ENCODE peak calls at places on chromosomes 12 and 14, in four cellular contexts. B is HepG2, K is sigmoid colon, D is adrenal gland. W is an unnamed sample.

GRCh38 chr12:75207338-75208083 is 2.1 kb downstream of the KCNC2 start:
- DNase-seq in B (no peak), K (no peak), D (no peak), W (peak)

GRCh38 chr14:67623114-67623513 is 3.4 kb downstream of the ARG2 start:
- DNase-seq in B (peak), K (no peak), D (no peak), W (no peak)

GRCh38 chr14:77344597-77344996 is 23.8 kb downstream of the GSTZ1 start:
- DNase-seq in B (no peak), K (no peak), D (no peak), W (no peak)

GRCh38 chr12:34397591-34398365 is 375.5 kb downstream of the ALG10 start:
- DNase-seq in B (no peak), K (peak), D (peak), W (peak)

GRCh38 chr12:27571463-27571862 is 47.5 kb downstream of the PPFIBP1 start:
- DNase-seq in B (no peak), K (no peak), D (no peak), W (no peak)

GRCh38 chr14:51006781-51007211 is 62.5 kb upstream of the PYGL start:
- DNase-seq in B (no peak), K (peak), D (peak), W (no peak)

GRCh38 chr14:101110729-101111619 is 207.5 kb upstream of the RTL1 start:
- DNase-seq in B (no peak), K (peak), D (peak), W (peak)

GRCh38 chr12:3523058-3523457 is 32.1 kb downstream of the PRMT8 start:
- DNase-seq in B (no peak), K (no peak), D (no peak), W (no peak)

GRCh38 chr12:89357297-89357730 is 5.0 kb upstream of the DUSP6 start:
- DNase-seq in B (peak), K (no peak), D (no peak), W (no peak)

GRCh38 chr14:101025131-101025530 is 121.6 kb upstream of the RTL1 start:
- DNase-seq in B (no peak), K (peak), D (peak), W (peak)

GRCh38 chr12:58316926-58317325 is 375.6 kb downstream of the ATP23 start:
- DNase-seq in B (no peak), K (no peak), D (no peak), W (no peak)

GRCh38 chr12:113474635-113475436 is 3.2 kb upstream of the LHX5 start:
- DNase-seq in B (no peak), K (no peak), D (no peak), W (no peak)

GRCh38 chr12:3622021-3622731 is 130.7 kb downstream of the CRACR2A start:
- DNase-seq in B (no peak), K (no peak), D (no peak), W (no peak)

DNA sequence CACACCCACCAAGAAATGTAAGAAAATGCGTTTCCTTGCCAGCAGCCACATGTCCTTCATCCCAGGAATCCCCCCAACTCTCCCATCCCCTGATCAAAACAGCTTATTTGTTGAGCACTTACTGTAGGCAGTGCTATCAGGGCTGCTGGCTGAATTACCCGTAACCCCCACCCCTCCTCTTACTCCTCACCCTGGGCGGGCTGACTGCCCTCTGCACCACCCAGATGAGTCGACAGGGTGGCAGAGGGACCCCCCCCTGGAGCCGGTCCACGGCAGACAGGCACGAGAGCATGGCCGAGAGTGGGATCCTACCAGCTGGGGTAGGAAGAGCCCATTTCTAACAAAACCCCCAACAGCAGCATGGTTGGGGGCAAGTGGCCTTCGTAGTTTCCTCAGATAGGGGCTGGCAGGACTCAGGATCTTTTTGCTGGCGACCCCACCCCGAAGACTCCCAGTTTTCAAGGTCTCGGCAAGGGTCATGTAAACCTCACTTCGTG is 1.1 kb upstream of the RHOF start:
- DNase-seq in B (no peak), K (peak), D (peak), W (peak)
- TF ChIP-seq POLR2A in B (peak), K (no peak), D (no peak), W (no peak)

DNA sequence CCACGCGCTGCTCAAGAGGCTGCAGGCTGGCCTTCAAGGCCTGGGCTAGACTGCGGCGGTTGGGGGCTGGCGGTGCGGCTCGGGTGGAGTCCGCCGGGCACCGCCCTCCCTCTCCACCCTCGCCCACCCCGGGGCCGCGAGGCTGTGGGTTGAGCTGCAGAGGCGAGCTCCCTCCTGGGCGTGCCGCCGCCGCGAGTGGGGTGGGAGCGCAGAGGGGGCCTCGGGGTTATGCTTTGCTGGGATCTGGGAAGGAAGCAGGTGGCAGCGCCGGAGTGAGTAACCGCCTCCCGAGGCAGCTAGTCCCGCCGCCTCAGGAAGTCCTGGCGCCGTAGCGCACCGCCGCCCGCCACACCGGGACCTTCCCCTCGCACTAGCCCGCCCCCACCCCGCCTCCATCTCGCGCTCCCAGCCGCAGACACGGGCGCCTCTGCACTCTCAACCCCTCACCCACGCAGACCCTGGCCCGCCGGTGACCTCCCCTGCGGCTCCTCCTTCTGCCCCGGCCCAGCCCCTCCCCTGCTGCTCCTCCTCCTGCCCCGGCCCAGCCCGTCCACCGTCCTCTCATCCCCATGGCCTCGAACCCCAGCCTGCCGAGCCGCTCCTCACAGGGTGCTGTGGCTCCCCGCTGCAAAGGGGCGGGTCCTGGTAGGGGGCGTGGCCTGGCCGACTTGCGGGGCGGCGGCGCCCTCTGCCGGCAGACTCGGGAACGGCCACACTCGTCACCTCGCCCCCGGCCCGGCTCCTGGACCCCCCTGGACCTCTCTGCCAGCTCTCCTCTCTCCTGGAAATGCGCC is 16.6 kb downstream of the TAMALIN start:
- DNase-seq in B (peak), K (peak), D (peak), W (peak)
- TF ChIP-seq POLR2A in B (no peak), K (no peak), D (no peak), W (peak)

DNA sequence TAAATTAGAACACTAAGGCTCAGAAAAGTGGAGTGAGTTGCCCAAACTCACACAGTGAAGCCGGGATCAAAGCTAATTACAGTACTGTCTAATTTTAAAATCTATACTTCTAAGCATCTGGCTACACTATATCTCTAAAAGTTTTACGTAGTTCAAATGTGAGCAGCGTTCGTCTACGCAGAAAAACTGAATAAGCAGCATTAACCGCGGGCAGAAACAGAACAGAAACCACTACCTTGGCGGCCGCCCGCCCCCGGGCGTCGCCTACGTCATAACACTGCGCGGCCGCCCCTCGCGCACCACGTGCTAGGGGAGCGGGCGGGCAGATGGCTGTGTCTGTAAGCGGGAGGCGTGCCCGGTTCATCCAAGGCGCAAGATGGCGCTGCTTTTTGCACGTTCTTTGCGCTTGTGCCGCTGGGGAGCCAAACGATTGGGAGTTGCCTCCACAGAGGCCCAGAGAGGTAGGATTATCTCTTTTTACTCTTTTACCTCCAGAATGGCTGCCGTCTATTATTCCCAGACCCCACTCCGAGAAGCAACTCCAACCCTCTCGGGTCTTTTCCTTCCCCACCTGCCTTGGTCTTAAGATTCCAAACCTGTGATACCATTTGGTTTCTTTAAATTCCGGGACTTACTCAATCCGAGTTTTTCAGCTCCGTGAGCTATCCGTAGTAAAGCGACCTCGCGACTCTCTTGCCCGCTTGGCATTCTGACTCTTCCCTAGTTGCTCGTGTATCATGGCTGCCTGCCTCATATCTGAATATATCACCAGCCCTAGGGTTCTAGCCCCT is at the start of gene SPRYD4:
- DNase-seq in B (peak), K (peak), D (peak), W (peak)
- TF ChIP-seq POLR2A in B (peak), K (peak), D (peak), W (peak)

GRCh38 chr12:93802293-93802692 is 125.1 kb downstream of the CRADD start:
- DNase-seq in B (no peak), K (no peak), D (no peak), W (no peak)
- TF ChIP-seq POLR2A in B (no peak), K (no peak), D (no peak), W (no peak)

GRCh38 chr12:94149781-94150482 is 1.6 kb downstream of the PLXNC1 start:
- DNase-seq in B (no peak), K (peak), D (no peak), W (no peak)

GRCh38 chr12:94147377-94147990 is 893 bp upstream of the PLXNC1 start:
- DNase-seq in B (no peak), K (no peak), D (no peak), W (no peak)

GRCh38 chr12:94147991-94148840 is at the start of gene PLXNC1:
- DNase-seq in B (no peak), K (no peak), D (peak), W (peak)

GRCh38 chr12:94150483-94151225 is 2.3 kb downstream of the PLXNC1 start:
- DNase-seq in B (no peak), K (no peak), D (no peak), W (peak)

DNA sequence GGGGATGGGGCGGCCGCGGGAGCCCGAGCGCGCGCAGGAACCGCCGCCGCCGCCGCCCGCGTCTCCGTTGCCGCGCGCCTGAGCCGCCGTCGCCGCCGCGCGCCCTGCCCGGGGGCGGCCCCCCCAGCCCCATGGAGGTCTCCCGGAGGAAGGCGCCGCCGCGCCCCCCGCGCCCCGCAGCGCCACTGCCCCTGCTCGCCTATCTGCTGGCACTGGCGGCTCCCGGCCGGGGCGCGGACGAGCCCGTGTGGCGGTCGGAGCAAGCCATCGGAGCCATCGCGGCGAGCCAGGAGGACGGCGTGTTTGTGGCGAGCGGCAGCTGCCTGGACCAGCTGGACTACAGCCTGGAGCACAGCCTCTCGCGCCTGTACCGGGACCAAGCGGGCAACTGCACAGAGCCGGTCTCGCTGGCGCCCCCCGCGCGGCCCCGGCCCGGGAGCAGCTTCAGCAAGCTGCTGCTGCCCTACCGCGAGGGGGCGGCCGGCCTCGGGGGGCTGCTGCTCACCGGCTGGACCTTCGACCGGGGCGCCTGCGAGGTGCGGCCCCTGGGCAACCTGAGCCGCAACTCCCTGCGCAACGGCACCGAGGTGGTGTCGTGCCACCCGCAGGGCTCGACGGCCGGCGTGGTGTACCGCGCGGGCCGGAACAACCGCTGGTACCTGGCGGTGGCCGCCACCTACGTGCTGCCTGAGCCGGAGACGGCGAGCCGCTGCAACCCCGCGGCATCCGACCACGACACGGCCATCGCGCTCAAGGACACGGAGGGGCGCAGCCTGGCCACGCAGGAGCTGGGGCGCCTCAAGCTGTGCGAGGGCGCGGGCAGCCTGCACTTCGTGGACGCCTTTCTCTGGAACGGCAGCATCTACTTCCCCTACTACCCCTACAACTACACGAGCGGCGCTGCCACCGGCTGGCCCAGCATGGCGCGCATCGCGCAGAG is 734 bp downstream of the PLXNC1 start:
- DNase-seq in B (no peak), K (no peak), D (no peak), W (peak)
- TF ChIP-seq POLR2A in B (no peak), K (no peak), D (no peak), W (no peak)

DNA sequence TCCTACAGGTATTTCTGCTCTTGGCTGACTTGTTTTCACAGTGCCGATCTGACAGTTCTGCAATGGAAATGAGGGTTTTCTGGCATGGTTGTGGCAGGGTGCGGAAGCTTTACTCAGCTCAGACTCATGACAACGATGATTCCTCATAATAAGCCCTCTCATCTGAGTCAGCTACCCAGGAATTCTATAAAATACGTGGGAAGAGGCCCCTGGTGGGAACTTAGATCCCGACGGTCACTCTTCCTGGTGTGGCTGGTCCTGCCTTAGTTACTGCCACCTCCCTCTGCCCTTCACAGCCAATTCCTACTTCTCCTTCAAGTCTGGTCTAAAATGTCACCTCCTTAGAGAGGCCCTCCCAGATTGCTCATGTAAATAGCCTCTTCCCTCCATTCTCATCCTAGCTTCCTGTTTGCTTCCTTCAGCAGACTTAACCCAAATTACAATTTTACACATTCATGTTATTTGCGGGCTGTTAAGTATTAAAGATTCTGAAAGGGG is 104.2 kb upstream of the MAP1LC3B2 start:
- DNase-seq in B (no peak), K (no peak), D (no peak), W (no peak)
- TF ChIP-seq POLR2A in B (no peak), K (no peak), D (no peak), W (no peak)

GRCh38 chr12:95435355-95435754 is 38.6 kb upstream of the METAP2 start:
- DNase-seq in B (no peak), K (no peak), D (no peak), W (no peak)
- TF ChIP-seq POLR2A in B (no peak), K (no peak), D (no peak), W (no peak)

GRCh38 chr12:53472183-53472582 is 20.3 kb downstream of the PCBP2 start:
- DNase-seq in B (no peak), K (no peak), D (no peak), W (no peak)
- TF ChIP-seq POLR2A in B (no peak), K (no peak), D (no peak), W (no peak)

GRCh38 chr12:42145197-42145549 is 499 bp upstream of the GXYLT1 start:
- DNase-seq in B (no peak), K (no peak), D (no peak), W (no peak)

GRCh38 chr12:42144174-42144423 is 575 bp downstream of the GXYLT1 start:
- DNase-seq in B (no peak), K (no peak), D (no peak), W (no peak)

GRCh38 chr12:42145552-42146215 is 1.0 kb upstream of the GXYLT1 start:
- DNase-seq in B (no peak), K (no peak), D (no peak), W (no peak)

GRCh38 chr12:42143401-42144173 is 1.1 kb downstream of the GXYLT1 start:
- DNase-seq in B (no peak), K (no peak), D (no peak), W (no peak)

DNA sequence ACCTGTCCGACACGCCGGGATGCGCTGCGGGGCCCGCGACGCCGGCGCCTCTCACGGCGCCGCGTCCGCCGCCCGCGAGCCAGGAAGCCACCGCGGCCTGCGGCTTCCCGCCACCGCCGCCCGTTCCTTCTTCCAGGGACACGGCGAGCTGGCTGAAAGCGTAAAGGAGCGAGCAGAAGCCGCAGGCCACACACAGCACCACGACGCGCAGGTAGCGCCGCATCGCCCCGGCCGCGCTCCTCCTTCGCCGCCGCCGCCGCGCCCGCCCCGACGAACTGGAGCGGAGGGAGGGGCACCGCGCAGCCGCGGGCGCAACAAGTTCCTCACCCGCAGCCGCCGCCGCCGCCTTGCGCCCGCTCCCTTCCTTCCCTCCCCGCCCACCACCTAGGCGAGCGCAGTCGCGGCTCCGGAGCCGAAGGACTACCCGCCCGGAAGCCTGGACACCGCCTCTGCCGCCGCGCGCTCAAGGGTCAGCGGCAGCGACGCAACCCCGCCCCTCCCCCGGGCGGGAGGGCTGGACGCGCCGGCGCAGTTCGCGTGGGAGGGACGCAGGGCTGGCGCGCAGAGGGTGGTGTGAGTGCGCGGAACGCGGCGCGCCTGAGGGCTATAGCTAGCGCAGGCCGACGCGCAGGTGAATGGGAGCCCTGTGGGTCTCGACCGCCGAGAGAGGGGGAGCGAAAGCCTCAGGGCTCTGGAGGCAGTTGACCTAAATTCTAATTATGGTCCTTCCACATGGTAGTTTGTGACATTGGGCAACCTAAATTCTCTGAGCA is at the start of gene GXYLT1:
- DNase-seq in B (peak), K (peak), D (peak), W (peak)
- TF ChIP-seq POLR2A in B (peak), K (no peak), D (peak), W (peak)

GRCh38 chr12:81558031-81558430 is 201.1 kb downstream of the PPFIA2 start:
- DNase-seq in B (no peak), K (no peak), D (no peak), W (no peak)
- TF ChIP-seq POLR2A in B (no peak), K (no peak), D (no peak), W (no peak)

W was measured in spleen.